ENCODE peak calls at places on chromosome 18, in seven cellular contexts. One of them, this sample, is unnamed.

GRCh38 chr18:13455960-13456471 is 237.5 kb downstream of the LDLRAD4 start:
- DNase-seq in sigmoid colon: no peak
- DNase-seq in left lung: no peak
- DNase-seq in T-helper 1 cell: no peak
- DNase-seq in iPS-NIHi11: no peak
- DNase-seq in K562: no peak
- DNase-seq in memory B cell: no peak
- DNase-seq in this sample: no peak

GRCh38 chr18:58554404-58554803 is 74.5 kb downstream of the ALPK2 start:
- DNase-seq in iPS-NIHi11: no peak
- DNase-seq in sigmoid colon: no peak
- DNase-seq in memory B cell: no peak
- DNase-seq in T-helper 1 cell: no peak
- DNase-seq in left lung: no peak
- DNase-seq in K562: no peak
- DNase-seq in this sample: no peak

GRCh38 chr18:77065221-77065981 is 67.2 kb downstream of the MBP start:
- DNase-seq in T-helper 1 cell: peak
- DNase-seq in iPS-NIHi11: no peak
- DNase-seq in memory B cell: peak
- DNase-seq in K562: no peak
- DNase-seq in left lung: peak
- DNase-seq in sigmoid colon: no peak
- DNase-seq in this sample: peak

GRCh38 chr18:79928563-79928960 is 22.9 kb downstream of the SLC66A2 start:
- DNase-seq in iPS-NIHi11: no peak
- DNase-seq in K562: no peak
- DNase-seq in T-helper 1 cell: no peak
- DNase-seq in left lung: peak
- DNase-seq in sigmoid colon: peak
- DNase-seq in memory B cell: no peak
- DNase-seq in this sample: no peak

GRCh38 chr18:63316612-63317555 is 2.7 kb downstream of the BCL2 start:
- DNase-seq in left lung: no peak
- DNase-seq in sigmoid colon: no peak
- DNase-seq in memory B cell: no peak
- DNase-seq in K562: no peak
- DNase-seq in iPS-NIHi11: no peak
- DNase-seq in T-helper 1 cell: no peak
- DNase-seq in this sample: no peak

GRCh38 chr18:28086530-28087172 is 90.3 kb downstream of the CDH2 start:
- DNase-seq in T-helper 1 cell: no peak
- DNase-seq in left lung: no peak
- DNase-seq in sigmoid colon: no peak
- DNase-seq in iPS-NIHi11: no peak
- DNase-seq in memory B cell: no peak
- DNase-seq in K562: no peak
- DNase-seq in this sample: peak

GRCh38 chr18:22848618-22849017 is 84.5 kb upstream of the RBBP8 start:
- DNase-seq in iPS-NIHi11: no peak
- DNase-seq in K562: no peak
- DNase-seq in sigmoid colon: no peak
- DNase-seq in left lung: no peak
- DNase-seq in memory B cell: no peak
- DNase-seq in T-helper 1 cell: no peak
- DNase-seq in this sample: peak

GRCh38 chr18:45379903-45380302 is 235.4 kb upstream of the SLC14A2 start:
- DNase-seq in sigmoid colon: no peak
- DNase-seq in memory B cell: no peak
- DNase-seq in left lung: no peak
- DNase-seq in iPS-NIHi11: no peak
- DNase-seq in K562: no peak
- DNase-seq in T-helper 1 cell: no peak
- DNase-seq in this sample: no peak

GRCh38 chr18:49733896-49734585 is 79.3 kb downstream of the ACAA2 start:
- DNase-seq in memory B cell: no peak
- DNase-seq in iPS-NIHi11: no peak
- DNase-seq in sigmoid colon: no peak
- DNase-seq in K562: no peak
- DNase-seq in left lung: no peak
- DNase-seq in T-helper 1 cell: no peak
- DNase-seq in this sample: no peak

GRCh38 chr18:23772327-23772920 is 83.2 kb downstream of the LAMA3 start:
- DNase-seq in iPS-NIHi11: no peak
- DNase-seq in memory B cell: no peak
- DNase-seq in sigmoid colon: no peak
- DNase-seq in K562: no peak
- DNase-seq in T-helper 1 cell: no peak
- DNase-seq in left lung: no peak
- DNase-seq in this sample: no peak

GRCh38 chr18:79047556-79048244 is 21.5 kb upstream of the ATP9B start:
- DNase-seq in left lung: no peak
- DNase-seq in T-helper 1 cell: no peak
- DNase-seq in iPS-NIHi11: no peak
- DNase-seq in sigmoid colon: no peak
- DNase-seq in K562: no peak
- DNase-seq in memory B cell: no peak
- DNase-seq in this sample: no peak

GRCh38 chr18:13235981-13236380 is 17.4 kb downstream of the LDLRAD4 start:
- DNase-seq in left lung: peak
- DNase-seq in memory B cell: no peak
- DNase-seq in iPS-NIHi11: no peak
- DNase-seq in sigmoid colon: peak
- DNase-seq in T-helper 1 cell: no peak
- DNase-seq in K562: no peak
- DNase-seq in this sample: no peak

GRCh38 chr18:70195852-70196434 is 9.5 kb downstream of the RTTN start:
- DNase-seq in K562: peak
- DNase-seq in sigmoid colon: no peak
- DNase-seq in T-helper 1 cell: no peak
- DNase-seq in left lung: no peak
- DNase-seq in memory B cell: no peak
- DNase-seq in iPS-NIHi11: peak
- DNase-seq in this sample: peak

GRCh38 chr18:5596585-5596984 is 52.8 kb upstream of the EPB41L3 start:
- DNase-seq in T-helper 1 cell: no peak
- DNase-seq in iPS-NIHi11: no peak
- DNase-seq in left lung: no peak
- DNase-seq in K562: no peak
- DNase-seq in memory B cell: no peak
- DNase-seq in sigmoid colon: no peak
- DNase-seq in this sample: no peak

GRCh38 chr18:9147440-9148238 is 11.1 kb downstream of the ANKRD12 start:
- DNase-seq in iPS-NIHi11: peak
- DNase-seq in memory B cell: peak
- DNase-seq in K562: no peak
- DNase-seq in sigmoid colon: no peak
- DNase-seq in left lung: no peak
- DNase-seq in T-helper 1 cell: no peak
- DNase-seq in this sample: peak

GRCh38 chr18:3104190-3105054 is 91.5 kb upstream of the LPIN2 start:
- DNase-seq in iPS-NIHi11: no peak
- DNase-seq in sigmoid colon: no peak
- DNase-seq in left lung: no peak
- DNase-seq in T-helper 1 cell: no peak
- DNase-seq in K562: no peak
- DNase-seq in memory B cell: no peak
- DNase-seq in this sample: peak

GRCh38 chr18:55778731-55779460 is 190.9 kb upstream of the TCF4 start:
- DNase-seq in K562: no peak
- DNase-seq in left lung: no peak
- DNase-seq in iPS-NIHi11: no peak
- DNase-seq in memory B cell: peak
- DNase-seq in sigmoid colon: no peak
- DNase-seq in T-helper 1 cell: no peak
- DNase-seq in this sample: peak

GRCh38 chr18:52060612-52061259 is 279.3 kb upstream of the DCC start:
- DNase-seq in T-helper 1 cell: no peak
- DNase-seq in memory B cell: no peak
- DNase-seq in iPS-NIHi11: peak
- DNase-seq in K562: no peak
- DNase-seq in sigmoid colon: no peak
- DNase-seq in left lung: no peak
- DNase-seq in this sample: no peak

GRCh38 chr18:65990174-65990690 is 239.4 kb downstream of the CDH7 start:
- DNase-seq in memory B cell: no peak
- DNase-seq in iPS-NIHi11: no peak
- DNase-seq in sigmoid colon: no peak
- DNase-seq in K562: no peak
- DNase-seq in left lung: no peak
- DNase-seq in T-helper 1 cell: no peak
- DNase-seq in this sample: no peak

GRCh38 chr18:63903981-63904570 is 3.7 kb upstream of the SERPINB10 start:
- DNase-seq in K562: no peak
- DNase-seq in iPS-NIHi11: no peak
- DNase-seq in T-helper 1 cell: no peak
- DNase-seq in sigmoid colon: no peak
- DNase-seq in left lung: no peak
- DNase-seq in memory B cell: no peak
- DNase-seq in this sample: no peak

GRCh38 chr18:51622676-51623075 is 425.2 kb upstream of the MEX3C start:
- DNase-seq in left lung: no peak
- DNase-seq in sigmoid colon: no peak
- DNase-seq in iPS-NIHi11: no peak
- DNase-seq in K562: no peak
- DNase-seq in T-helper 1 cell: no peak
- DNase-seq in memory B cell: no peak
- DNase-seq in this sample: no peak

GRCh38 chr18:26356045-26356785 is 130.0 kb downstream of the TAF4B start:
- DNase-seq in iPS-NIHi11: no peak
- DNase-seq in left lung: no peak
- DNase-seq in K562: no peak
- DNase-seq in T-helper 1 cell: no peak
- DNase-seq in sigmoid colon: no peak
- DNase-seq in memory B cell: no peak
- DNase-seq in this sample: no peak

GRCh38 chr18:23668731-23669130 is 6.0 kb upstream of the ANKRD29 start:
- DNase-seq in K562: no peak
- DNase-seq in left lung: no peak
- DNase-seq in memory B cell: no peak
- DNase-seq in iPS-NIHi11: peak
- DNase-seq in sigmoid colon: peak
- DNase-seq in T-helper 1 cell: no peak
- DNase-seq in this sample: no peak

GRCh38 chr18:25826377-25826776 is 264.0 kb downstream of the SS18 start:
- DNase-seq in sigmoid colon: no peak
- DNase-seq in memory B cell: no peak
- DNase-seq in T-helper 1 cell: no peak
- DNase-seq in K562: no peak
- DNase-seq in iPS-NIHi11: no peak
- DNase-seq in left lung: no peak
- DNase-seq in this sample: no peak

GRCh38 chr18:25019086-25019860 is 332.7 kb downstream of the ZNF521 start:
- DNase-seq in memory B cell: no peak
- DNase-seq in left lung: no peak
- DNase-seq in sigmoid colon: no peak
- DNase-seq in K562: no peak
- DNase-seq in iPS-NIHi11: no peak
- DNase-seq in T-helper 1 cell: no peak
- DNase-seq in this sample: no peak

GRCh38 chr18:23306842-23307241 is 146.2 kb upstream of the RIOK3 start:
- DNase-seq in sigmoid colon: no peak
- DNase-seq in T-helper 1 cell: no peak
- DNase-seq in K562: no peak
- DNase-seq in left lung: no peak
- DNase-seq in iPS-NIHi11: no peak
- DNase-seq in memory B cell: no peak
- DNase-seq in this sample: no peak

GRCh38 chr18:26888259-26888658 is 22.8 kb upstream of the AQP4 start:
- DNase-seq in left lung: no peak
- DNase-seq in iPS-NIHi11: no peak
- DNase-seq in K562: no peak
- DNase-seq in sigmoid colon: no peak
- DNase-seq in memory B cell: no peak
- DNase-seq in T-helper 1 cell: no peak
- DNase-seq in this sample: no peak

GRCh38 chr18:79940814-79941472 is 10.5 kb downstream of the SLC66A2 start:
- DNase-seq in sigmoid colon: peak
- DNase-seq in iPS-NIHi11: no peak
- DNase-seq in T-helper 1 cell: no peak
- DNase-seq in K562: no peak
- DNase-seq in left lung: peak
- DNase-seq in memory B cell: no peak
- DNase-seq in this sample: no peak

GRCh38 chr18:31546476-31546875 is 45.2 kb upstream of the TTR start:
- DNase-seq in sigmoid colon: no peak
- DNase-seq in memory B cell: no peak
- DNase-seq in left lung: no peak
- DNase-seq in iPS-NIHi11: no peak
- DNase-seq in T-helper 1 cell: no peak
- DNase-seq in K562: no peak
- DNase-seq in this sample: no peak

GRCh38 chr18:66632771-66633170 is 28.9 kb upstream of the CDH19 start:
- DNase-seq in sigmoid colon: no peak
- DNase-seq in K562: no peak
- DNase-seq in left lung: no peak
- DNase-seq in memory B cell: no peak
- DNase-seq in T-helper 1 cell: no peak
- DNase-seq in iPS-NIHi11: no peak
- DNase-seq in this sample: peak

GRCh38 chr18:32771169-32771751 is 1.6 kb downstream of the KLHL14 start:
- DNase-seq in sigmoid colon: no peak
- DNase-seq in iPS-NIHi11: peak
- DNase-seq in memory B cell: no peak
- DNase-seq in K562: no peak
- DNase-seq in T-helper 1 cell: no peak
- DNase-seq in left lung: no peak
- DNase-seq in this sample: no peak

GRCh38 chr18:62717850-62718229 is 2.5 kb downstream of the PHLPP1 start:
- DNase-seq in K562: no peak
- DNase-seq in left lung: no peak
- DNase-seq in iPS-NIHi11: no peak
- DNase-seq in sigmoid colon: no peak
- DNase-seq in memory B cell: no peak
- DNase-seq in T-helper 1 cell: no peak
- DNase-seq in this sample: peak

GRCh38 chr18:21270453-21270852 is 28.4 kb downstream of the GREB1L start:
- DNase-seq in left lung: no peak
- DNase-seq in iPS-NIHi11: no peak
- DNase-seq in sigmoid colon: no peak
- DNase-seq in T-helper 1 cell: no peak
- DNase-seq in memory B cell: no peak
- DNase-seq in K562: no peak
- DNase-seq in this sample: no peak

GRCh38 chr18:23244431-23244830 is 109.1 kb downstream of the CABLES1 start:
- DNase-seq in sigmoid colon: no peak
- DNase-seq in T-helper 1 cell: no peak
- DNase-seq in memory B cell: no peak
- DNase-seq in K562: no peak
- DNase-seq in left lung: no peak
- DNase-seq in iPS-NIHi11: no peak
- DNase-seq in this sample: no peak

GRCh38 chr18:78405763-78406162 is 573.9 kb upstream of the SALL3 start:
- DNase-seq in K562: no peak
- DNase-seq in memory B cell: no peak
- DNase-seq in sigmoid colon: no peak
- DNase-seq in left lung: no peak
- DNase-seq in T-helper 1 cell: no peak
- DNase-seq in iPS-NIHi11: no peak
- DNase-seq in this sample: no peak

GRCh38 chr18:79069792-79070151 is 578 bp downstream of the ATP9B start:
- DNase-seq in K562: no peak
- DNase-seq in memory B cell: no peak
- DNase-seq in left lung: no peak
- DNase-seq in sigmoid colon: no peak
- DNase-seq in iPS-NIHi11: no peak
- DNase-seq in T-helper 1 cell: no peak
- DNase-seq in this sample: no peak